ENCODE peak calls at places on chromosomes 16 and 17, in eight cellular contexts. S, R, P, N, I, W, K and X are unnamed samples.

GRCh38 chr17:82296511-82297279 is 20.7 kb downstream of the CD7 start:
- DNase-seq in S (no peak), R (no peak), P (no peak), N (no peak), I (no peak), W (no peak), K (no peak), X (no peak)

GRCh38 chr17:79814966-79815835 is 18.3 kb upstream of the CBX8 start:
- DNase-seq in S (no peak), R (peak), P (no peak), N (peak), I (peak), W (no peak), K (no peak), X (no peak)

GRCh38 chr16:11796227-11797165 is 562 bp downstream of the ZC3H7A start:
- DNase-seq in S (no peak), R (peak), P (peak), N (peak), I (peak), W (peak), K (no peak), X (peak)

GRCh38 chr16:86346034-86346433 is 164.3 kb upstream of the FOXF1 start:
- DNase-seq in S (no peak), R (no peak), P (no peak), N (no peak), I (no peak), W (no peak), K (no peak), X (no peak)

GRCh38 chr16:87924041-87924851 is 12.1 kb downstream of the CA5A start:
- DNase-seq in S (no peak), R (no peak), P (no peak), N (no peak), I (peak), W (no peak), K (peak), X (no peak)

GRCh38 chr16:63745456-63745855 is 1376.4 kb downstream of the CDH11 start:
- DNase-seq in S (no peak), R (no peak), P (no peak), N (no peak), I (no peak), W (no peak), K (no peak), X (no peak)

GRCh38 chr17:61408151-61409041 is 8.8 kb downstream of the TBX2 start:
- DNase-seq in S (no peak), R (no peak), P (peak), N (peak), I (peak), W (no peak), K (no peak), X (no peak)

GRCh38 chr17:14150604-14151003 is 81.3 kb downstream of the COX10 start:
- DNase-seq in S (no peak), R (no peak), P (no peak), N (no peak), I (no peak), W (no peak), K (no peak), X (no peak)

GRCh38 chr17:31074772-31075538 is 19.8 kb upstream of the NF1 start:
- DNase-seq in S (no peak), R (no peak), P (no peak), N (peak), I (no peak), W (peak), K (no peak), X (no peak)

GRCh38 chr16:11112723-11113348 is 143.2 kb downstream of the SOCS1 start:
- DNase-seq in S (no peak), R (no peak), P (no peak), N (no peak), I (no peak), W (no peak), K (peak), X (no peak)

GRCh38 chr17:38428150-38428642 is at the start of gene ARHGAP23:
- DNase-seq in S (no peak), R (peak), P (peak), N (peak), I (peak), W (peak), K (no peak), X (peak)

GRCh38 chr16:72962347-72962746 is 85.6 kb downstream of the ZFHX3 start:
- DNase-seq in S (no peak), R (no peak), P (no peak), N (no peak), I (no peak), W (no peak), K (no peak), X (no peak)

GRCh38 chr17:80372922-80373570 is 41.9 kb upstream of the ENDOV start:
- DNase-seq in S (no peak), R (no peak), P (no peak), N (no peak), I (no peak), W (no peak), K (no peak), X (no peak)

GRCh38 chr17:10492004-10492403 is 22.6 kb upstream of the MYH4 start:
- DNase-seq in S (no peak), R (no peak), P (no peak), N (no peak), I (no peak), W (no peak), K (no peak), X (no peak)

GRCh38 chr17:75515523-75516254 is at the start of gene CASKIN2:
- DNase-seq in S (peak), R (peak), P (peak), N (peak), I (peak), W (peak), K (peak), X (peak)

GRCh38 chr17:72560303-72561247 is 439.8 kb downstream of the SOX9 start:
- DNase-seq in S (peak), R (no peak), P (peak), N (peak), I (peak), W (peak), K (peak), X (peak)

GRCh38 chr16:73560497-73560896 is 512.6 kb upstream of the ZFHX3 start:
- DNase-seq in S (no peak), R (no peak), P (no peak), N (no peak), I (no peak), W (no peak), K (no peak), X (no peak)